ENCODE peak calls at places on chromosome 18, in five cellular contexts. Z, J, F, T and V are unnamed samples.

GRCh38 chr18:708096-708495 is 4.3 kb downstream of the ENOSF1 start:
- DNase-seq in Z (no peak), J (no peak), F (no peak), T (no peak), V (no peak)

GRCh38 chr18:33116376-33116775 is 324.1 kb downstream of the CCDC178 start:
- DNase-seq in Z (no peak), J (no peak), F (no peak), T (no peak), V (no peak)

GRCh38 chr18:63322908-63323634 is 3.5 kb upstream of the BCL2 start:
- DNase-seq in Z (no peak), J (peak; percentile 59), F (no peak), T (peak; percentile 42), V (peak; percentile 27)

GRCh38 chr18:67590571-67591141 is 74.1 kb upstream of the DSEL start:
- DNase-seq in Z (no peak), J (no peak), F (no peak), T (no peak), V (no peak)

GRCh38 chr18:38886852-38887670 is 1321.5 kb upstream of the CELF4 start:
- DNase-seq in Z (no peak), J (no peak), F (no peak), T (no peak), V (no peak)

GRCh38 chr18:8948471-8949149 is 153.9 kb upstream of the NDUFV2 start:
- DNase-seq in Z (no peak), J (no peak), F (no peak), T (no peak), V (no peak)

GRCh38 chr18:70645971-70646370 is 357.1 kb downstream of the SOCS6 start:
- DNase-seq in Z (no peak), J (no peak), F (no peak), T (no peak), V (no peak)

GRCh38 chr18:6672909-6673308 is 56.6 kb upstream of the ARHGAP28 start:
- DNase-seq in Z (no peak), J (no peak), F (no peak), T (no peak), V (no peak)

GRCh38 chr18:28040216-28040615 is 136.7 kb downstream of the CDH2 start:
- DNase-seq in Z (no peak), J (no peak), F (no peak), T (no peak), V (no peak)

GRCh38 chr18:40179647-40180175 is 1775.3 kb upstream of the PIK3C3 start:
- DNase-seq in Z (no peak), J (no peak), F (no peak), T (no peak), V (no peak)

GRCh38 chr18:24398515-24398914 is 891 bp upstream of the OSBPL1A start:
- DNase-seq in Z (no peak), J (no peak), F (no peak), T (peak; percentile 48), V (no peak)

GRCh38 chr18:60892855-60893254 is 440.4 kb upstream of the CDH20 start:
- DNase-seq in Z (no peak), J (no peak), F (no peak), T (no peak), V (no peak)

GRCh38 chr18:78304199-78304826 is 675.3 kb upstream of the SALL3 start:
- DNase-seq in Z (no peak), J (no peak), F (no peak), T (no peak), V (no peak)

GRCh38 chr18:68803371-68803770 is 5.5 kb downstream of the CCDC102B start:
- DNase-seq in Z (no peak), J (peak; percentile 49), F (no peak), T (no peak), V (no peak)

GRCh38 chr18:5158171-5158570 is 38.9 kb downstream of the AKAIN1 start:
- DNase-seq in Z (no peak), J (no peak), F (no peak), T (no peak), V (no peak)

GRCh38 chr18:62521588-62521987 is 1.2 kb upstream of the ZCCHC2 start:
- DNase-seq in Z (no peak), J (no peak), F (no peak), T (no peak), V (no peak)

GRCh38 chr18:78727057-78727739 is 252.4 kb upstream of the SALL3 start:
- DNase-seq in Z (no peak), J (no peak), F (no peak), T (peak; percentile 21), V (no peak)

GRCh38 chr18:37294951-37295350 is 270.6 kb downstream of the CELF4 start:
- DNase-seq in Z (no peak), J (no peak), F (no peak), T (peak; percentile 82), V (no peak)

GRCh38 chr18:68919900-68920299 is 122.0 kb downstream of the CCDC102B start:
- DNase-seq in Z (no peak), J (no peak), F (no peak), T (no peak), V (no peak)

GRCh38 chr18:21704603-21705364 is at the start of gene ABHD3:
- DNase-seq in Z (peak; percentile 52), J (peak; percentile 90), F (peak; percentile 80), T (peak; percentile 92), V (peak; percentile 87)

GRCh38 chr18:47749195-47749973 is 181.1 kb downstream of the SMAD2 start:
- DNase-seq in Z (peak; percentile 9), J (peak; percentile 79), F (peak; percentile 87), T (peak; percentile 78), V (peak; percentile 85)

GRCh38 chr18:23138470-23138869 is 3.2 kb downstream of the CABLES1 start:
- DNase-seq in Z (no peak), J (peak; percentile 64), F (no peak), T (no peak), V (no peak)

GRCh38 chr18:70491734-70492348 is 203.0 kb downstream of the SOCS6 start:
- DNase-seq in Z (no peak), J (no peak), F (no peak), T (peak; percentile 69), V (no peak)

DNA sequence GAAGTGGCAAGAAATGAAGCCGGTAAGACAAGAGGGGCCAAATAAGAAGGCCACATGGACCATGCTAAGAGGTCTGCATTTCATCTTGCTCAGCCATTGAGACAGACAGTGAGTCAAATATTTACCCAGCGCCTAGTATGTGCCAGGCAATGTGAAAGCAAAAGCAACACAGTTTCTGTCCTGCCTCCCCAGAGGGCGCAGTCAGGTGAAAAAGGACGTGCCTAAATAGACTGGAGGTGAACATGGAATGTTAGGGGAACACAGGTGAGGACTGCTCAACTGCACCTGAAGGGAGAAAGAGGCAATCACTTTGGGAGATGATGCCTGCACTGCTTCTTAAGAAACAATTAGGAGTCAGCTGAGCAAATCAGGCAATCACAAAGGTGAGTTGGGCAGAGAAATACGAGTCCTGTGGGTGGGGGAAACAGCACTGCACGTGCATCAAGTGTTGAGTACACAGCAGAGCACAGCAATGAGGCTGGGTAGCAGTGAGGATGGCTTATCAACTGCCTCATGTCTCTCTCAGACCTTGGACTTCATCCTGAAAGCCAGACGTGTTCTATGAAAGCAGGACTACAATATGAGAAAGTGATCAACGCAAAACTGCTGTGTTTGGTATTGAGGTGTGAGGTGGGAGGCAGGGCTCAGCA is 218.3 kb upstream of the SMAD7 start:
- DNase-seq in Z (no peak), J (no peak), F (no peak), T (no peak), V (no peak)
- TF ChIP-seq CTCF in Z (no peak), J (no peak), F (no peak), T (no peak), V (no peak)

GRCh38 chr18:57670046-57670445 is 48.4 kb upstream of the NARS1 start:
- DNase-seq in Z (no peak), J (no peak), F (no peak), T (no peak), V (no peak)

GRCh38 chr18:57677289-57678211 is 55.9 kb upstream of the NARS1 start:
- DNase-seq in Z (no peak), J (no peak), F (no peak), T (no peak), V (no peak)

DNA sequence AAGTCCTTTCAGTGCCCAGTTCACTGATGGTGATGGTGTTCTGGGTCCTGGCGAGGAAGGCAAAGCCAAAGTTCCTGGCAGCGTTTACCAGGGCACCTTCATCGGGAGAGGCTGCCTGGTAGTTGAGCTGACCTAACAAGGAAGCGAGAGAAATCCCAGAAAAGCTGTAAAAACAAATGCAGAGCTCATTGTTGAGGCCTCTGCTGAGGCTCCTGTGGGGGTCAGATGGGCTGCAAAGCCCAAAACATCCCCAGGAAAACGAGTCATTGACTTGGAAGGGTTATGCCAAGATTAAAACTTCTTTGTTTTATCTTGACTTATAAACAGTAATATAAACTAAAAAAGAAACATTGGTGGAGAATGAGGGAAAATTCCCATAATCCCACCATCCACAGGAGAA is 53.3 kb upstream of the NARS1 start:
- DNase-seq in Z (no peak), J (no peak), F (no peak), T (no peak), V (no peak)
- TF ChIP-seq CTCF in Z (no peak), J (no peak), F (no peak), T (no peak), V (no peak)

DNA sequence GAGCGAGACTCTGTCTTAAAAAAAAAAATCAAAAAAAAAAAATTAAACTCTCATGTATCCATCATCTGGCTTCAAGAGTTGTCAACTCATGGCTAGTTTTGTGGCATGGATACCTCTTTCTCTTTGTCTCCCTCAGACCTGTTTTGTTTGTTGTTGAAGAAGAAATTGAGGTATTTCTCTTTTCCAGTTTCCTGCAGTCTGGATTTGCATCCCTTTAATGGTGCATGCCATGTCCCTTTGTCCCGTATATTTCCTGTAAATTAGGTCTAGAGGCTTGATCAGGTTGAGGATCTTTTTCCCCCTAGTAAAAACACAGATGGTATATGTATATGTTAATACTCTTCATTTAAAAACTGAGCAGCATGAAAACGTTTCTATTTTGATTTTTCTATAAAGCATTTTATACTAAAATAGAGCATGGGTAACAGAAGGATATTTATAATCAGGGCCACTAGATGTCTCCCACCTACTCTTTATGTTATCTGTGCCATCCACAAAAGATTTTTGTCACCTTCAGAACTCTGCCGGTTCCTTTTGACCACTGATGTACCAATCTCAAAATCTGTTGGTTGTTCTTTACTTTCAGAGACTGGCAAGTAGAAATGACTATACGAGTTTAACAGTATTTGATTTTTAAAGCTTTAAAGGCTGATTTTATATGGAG is 80.1 kb downstream of the GALNT1 start:
- DNase-seq in Z (no peak), J (no peak), F (no peak), T (no peak), V (no peak)
- TF ChIP-seq CTCF in Z (no peak), J (no peak), F (no peak), T (peak; percentile 54), V (no peak)

GRCh38 chr18:12742453-12742852 is 39.6 kb downstream of the PSMG2 start:
- DNase-seq in Z (no peak), J (no peak), F (no peak), T (no peak), V (no peak)

GRCh38 chr18:12745095-12745820 is 42.4 kb downstream of the PSMG2 start:
- DNase-seq in Z (no peak), J (no peak), F (no peak), T (no peak), V (no peak)

GRCh38 chr18:12741351-12741750 is 38.5 kb downstream of the PSMG2 start:
- DNase-seq in Z (no peak), J (no peak), F (no peak), T (no peak), V (no peak)

GRCh38 chr18:12747530-12748315 is 44.9 kb downstream of the PSMG2 start:
- DNase-seq in Z (no peak), J (no peak), F (no peak), T (no peak), V (no peak)

DNA sequence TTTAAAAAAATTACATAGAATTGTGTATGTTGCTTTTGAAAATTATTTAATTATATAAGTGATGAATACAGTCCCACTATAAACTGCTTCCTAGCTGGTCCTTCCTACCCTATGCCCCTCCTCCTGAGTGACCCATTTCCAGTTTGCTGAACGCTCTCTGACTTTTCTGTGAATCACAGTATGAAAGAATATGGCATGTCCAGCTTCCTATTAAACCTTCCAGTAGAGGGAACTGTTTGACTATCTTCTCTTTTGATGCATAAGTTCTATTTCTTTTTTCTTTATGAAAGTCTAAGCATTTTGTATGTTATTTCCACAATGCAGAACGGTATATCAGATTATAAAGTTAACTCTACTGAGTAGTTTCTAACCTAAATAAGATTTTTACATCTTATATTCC is 41.3 kb downstream of the PSMG2 start:
- DNase-seq in Z (no peak), J (no peak), F (no peak), T (no peak), V (no peak)
- TF ChIP-seq CTCF in Z (peak; percentile 48), J (peak; percentile 30), F (peak; percentile 30), T (peak; percentile 50), V (peak; percentile 67)